ENCODE peak calls at places on chromosomes 13 and 19, in nine cellular contexts. D, G, J, S, I, Y, U, Q and X are unnamed samples.
A peak's percentile ranks its signal among the peaks of the same experiment; 100 is the strongest.

GRCh38 chr19:35509018-35509652 is 4.3 kb downstream of the DMKN start:
- DNase-seq in J (peak; percentile 78), Y (no peak), I (peak; percentile 62), D (peak; percentile 79), S (peak; percentile 38), G (peak; percentile 67), Q (no peak), U (no peak), X (peak; percentile 9)

GRCh38 chr19:2461751-2462634 is 5.2 kb upstream of the LMNB2 start:
- DNase-seq in Y (no peak), U (no peak), D (peak; percentile 84), G (peak; percentile 81), Q (peak; percentile 49), I (peak; percentile 78), J (peak; percentile 80), S (peak; percentile 72), X (peak; percentile 53)

GRCh38 chr13:32878172-32878571 is 138.1 kb upstream of the KL start:
- DNase-seq in D (no peak), Y (no peak), G (peak; percentile 69), U (no peak), J (no peak), I (no peak), S (peak; percentile 53), Q (no peak), X (peak; percentile 63)

GRCh38 chr13:53417601-53418000 is 389.0 kb downstream of the OLFM4 start:
- DNase-seq in D (no peak), I (no peak), S (no peak), J (no peak), U (no peak), Y (no peak), Q (no peak), G (no peak), X (no peak)

GRCh38 chr19:15871570-15871969 is 26.3 kb downstream of the CYP4F2 start:
- DNase-seq in Q (no peak), U (peak; percentile 53), J (no peak), S (no peak), G (no peak), Y (no peak), D (no peak), I (no peak), X (no peak)

GRCh38 chr19:30634431-30634830 is 262.2 kb downstream of the ZNF536 start:
- DNase-seq in S (no peak), G (no peak), J (no peak), I (no peak), Y (no peak), Q (no peak), U (no peak), D (no peak), X (no peak)

GRCh38 chr19:2487780-2488330 is 11.9 kb downstream of the GADD45B start:
- DNase-seq in U (no peak), S (no peak), Q (no peak), D (no peak), Y (no peak), J (no peak), G (no peak), I (no peak), X (no peak)

GRCh38 chr13:110271313-110271712 is 35.6 kb downstream of the COL4A1 start:
- DNase-seq in J (no peak), Y (no peak), S (no peak), I (no peak), U (no peak), G (no peak), Q (no peak), D (no peak), X (no peak)

GRCh38 chr13:63163903-63164302 is 1748.3 kb upstream of the PCDH20 start:
- DNase-seq in G (no peak), S (no peak), D (no peak), Q (no peak), U (no peak), I (peak; percentile 15), J (no peak), Y (no peak), X (no peak)

GRCh38 chr19:4456843-4457653 is 546 bp downstream of the UBXN6 start:
- DNase-seq in J (peak; percentile 85), D (peak; percentile 71), Y (peak; percentile 35), Q (peak; percentile 74), G (no peak), I (peak; percentile 93), U (peak; percentile 91), S (peak; percentile 75), X (peak; percentile 8)

DNA sequence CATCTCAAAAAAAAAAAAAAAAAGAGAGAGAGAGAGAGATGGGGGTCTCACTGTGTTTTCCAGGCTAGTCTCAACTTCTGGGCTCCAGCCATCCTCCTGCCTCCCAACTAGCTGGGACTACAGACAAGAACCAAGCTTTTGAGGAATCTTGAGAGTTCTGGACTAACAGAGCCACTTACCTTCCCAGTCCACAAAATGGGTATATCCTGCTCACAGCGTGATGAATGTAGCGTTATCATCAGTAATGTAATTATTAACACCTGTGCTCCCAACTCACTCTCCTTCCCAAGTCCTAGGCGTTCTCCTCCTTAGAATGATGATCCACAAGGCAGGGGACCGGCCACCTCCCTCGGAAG is 4.6 kb upstream of the NANOS3 start:
- DNase-seq in G (no peak), S (no peak), I (no peak), D (no peak), Y (no peak), J (no peak), U (no peak), Q (no peak), X (no peak)
- H3K4me2 ChIP-seq in G (no peak overlapping the region), S (no peak overlapping the region), I (peak overlapping the region; percentile 70), D (no peak overlapping the region), Y (peak overlapping the region; percentile 80), J (peak overlapping the region; percentile 66), U (peak overlapping the region; percentile 77), Q (no peak overlapping the region), X (peak overlapping the region; percentile 66)

GRCh38 chr13:99418663-99419140 is 82.6 kb upstream of the TM9SF2 start:
- DNase-seq in G (no peak), U (no peak), Q (no peak), I (no peak), J (no peak), Y (no peak), S (no peak), D (no peak), X (no peak)
- H3K4me2 ChIP-seq in G (no peak overlapping the region), U (no peak overlapping the region), Q (no peak overlapping the region), I (no peak overlapping the region), J (no peak overlapping the region), Y (no peak overlapping the region), S (no peak overlapping the region), D (no peak overlapping the region), X (no peak overlapping the region)

DNA sequence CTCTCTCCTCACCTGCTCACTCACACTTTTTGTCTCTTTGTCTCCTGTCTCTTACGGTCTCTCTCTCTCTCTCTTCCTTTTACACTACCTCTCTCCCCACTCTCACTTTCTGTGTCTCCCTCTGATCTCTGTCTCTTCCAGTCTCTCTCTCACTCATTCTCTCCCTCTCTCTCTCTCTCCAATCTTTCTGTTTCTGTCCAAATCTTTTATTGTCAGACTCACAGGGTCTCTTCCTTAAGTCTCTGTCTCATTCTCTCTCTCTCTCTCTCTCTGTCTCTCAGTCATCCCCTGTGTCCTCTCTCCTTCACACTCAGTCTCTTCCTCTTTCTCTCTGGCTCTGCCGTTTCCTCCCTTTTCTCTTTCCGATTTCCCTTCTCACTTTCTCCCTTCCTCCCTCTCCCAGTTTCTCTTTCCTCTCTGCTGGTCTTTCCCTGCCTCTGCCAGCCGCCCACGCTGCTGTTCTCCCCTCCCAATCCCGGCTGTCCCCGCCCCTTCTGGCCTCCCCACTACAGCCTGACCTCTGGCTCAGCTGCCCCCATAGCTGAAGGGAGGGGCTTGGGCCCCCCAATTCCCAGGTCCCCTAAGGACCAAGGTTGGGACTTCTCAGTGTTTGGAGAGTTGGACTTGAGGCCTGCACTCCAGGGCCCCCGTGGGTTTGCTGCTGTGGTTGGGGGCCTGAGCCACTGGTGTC is at the start of gene PLEKHA4:
- DNase-seq in U (peak; percentile 61), G (no peak), I (peak; percentile 33), S (peak; percentile 80), J (no peak), Q (peak; percentile 50), D (peak; percentile 57), Y (no peak), X (no peak)
- H3K4me2 ChIP-seq in U (peak within 1 kb of the TSS; percentile 79), G (no peak within 1 kb of the TSS), I (peak within 1 kb of the TSS; percentile 72), S (peak within 1 kb of the TSS; percentile 79), J (peak within 1 kb of the TSS; percentile 78), Q (peak within 1 kb of the TSS; percentile 94), D (peak within 1 kb of the TSS; percentile 49), Y (peak within 1 kb of the TSS; percentile 55), X (no peak within 1 kb of the TSS)

GRCh38 chr19:5652261-5652660 is 28.1 kb downstream of the MICOS13 start:
- DNase-seq in I (no peak), U (no peak), S (no peak), G (no peak), Y (no peak), J (no peak), D (no peak), Q (no peak), X (no peak)

GRCh38 chr19:5651361-5651760 is 28.5 kb downstream of the SAFB start:
- DNase-seq in U (no peak), G (no peak), I (no peak), Q (no peak), Y (no peak), J (peak; percentile 17), D (no peak), S (no peak), X (no peak)

GRCh38 chr19:5654931-5655330 is 25.4 kb downstream of the MICOS13 start:
- DNase-seq in I (no peak), Q (no peak), U (no peak), J (no peak), G (no peak), S (no peak), Y (no peak), D (no peak), X (no peak)

DNA sequence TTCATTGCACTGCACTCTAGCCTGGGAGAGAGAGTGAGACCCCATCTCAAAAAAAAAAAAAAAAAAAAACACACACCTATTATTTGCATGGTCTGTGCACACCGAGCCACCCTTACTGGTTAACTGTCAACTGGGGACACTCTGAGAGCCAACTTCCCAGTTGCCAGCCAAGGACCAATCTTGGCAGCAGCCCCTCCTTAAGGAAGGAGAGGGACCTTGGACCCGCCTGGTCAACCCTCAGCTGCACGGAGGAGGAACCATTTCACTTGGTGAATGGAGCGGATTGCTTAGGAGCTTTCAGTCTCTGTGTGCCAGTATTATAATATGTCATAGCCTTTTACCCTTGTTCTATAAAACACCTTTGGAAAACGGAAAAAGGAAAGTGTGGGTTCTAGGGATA is 24.9 kb downstream of the MICOS13 start:
- DNase-seq in U (no peak), S (no peak), Y (no peak), J (no peak), I (no peak), Q (no peak), G (no peak), D (no peak), X (no peak)
- H3K4me2 ChIP-seq in U (no peak overlapping the region), S (no peak overlapping the region), Y (no peak overlapping the region), J (no peak overlapping the region), I (no peak overlapping the region), Q (no peak overlapping the region), G (no peak overlapping the region), D (no peak overlapping the region), X (no peak overlapping the region)

GRCh38 chr13:66111628-66112027 is 1118.5 kb downstream of the PCDH9 start:
- DNase-seq in J (peak; percentile 20), Y (no peak), D (no peak), S (no peak), Q (no peak), G (no peak), I (no peak), U (no peak), X (no peak)
- H3K4me2 ChIP-seq in J (no peak overlapping the region), Y (no peak overlapping the region), D (no peak overlapping the region), S (no peak overlapping the region), Q (no peak overlapping the region), G (no peak overlapping the region), I (no peak overlapping the region), U (no peak overlapping the region), X (no peak overlapping the region)

GRCh38 chr19:37930416-37930815 is 23.4 kb downstream of the SIPA1L3 start:
- DNase-seq in G (peak; percentile 44), J (no peak), S (peak; percentile 27), Q (no peak), U (no peak), Y (no peak), I (no peak), D (no peak), X (no peak)
- H3K4me2 ChIP-seq in G (no peak overlapping the region), J (peak overlapping the region; percentile 47), S (no peak overlapping the region), Q (no peak overlapping the region), U (no peak overlapping the region), Y (peak overlapping the region; percentile 95), I (no peak overlapping the region), D (no peak overlapping the region), X (no peak overlapping the region)